ENCODE peak calls at places on chromosomes 5 and 9, in eight cellular contexts. X is CD4-positive, alpha-beta T cell; I is lower lobe of right lung; E is bronchial epithelial cell; G is tibial nerve; P is heart left ventricle; V is NB4; H is progenitor cell of endocrine pancreas. R is an unnamed sample.

GRCh38 chr5:168140256-168140655 is 151.2 kb upstream of the WWC1 start:
- DNase-seq in G (no peak), P (no peak), H (no peak), V (no peak), I (no peak), X (no peak), E (no peak), R (no peak)

GRCh38 chr9:91948061-91948422 is 2.0 kb downstream of the ROR2 start:
- DNase-seq in X (no peak), P (no peak), G (no peak), I (no peak), V (peak), H (no peak), E (no peak), R (no peak)

GRCh38 chr5:181059297-181060230 is 19.5 kb downstream of the BTNL9 start:
- DNase-seq in H (no peak), E (no peak), V (no peak), P (no peak), I (no peak), G (no peak), X (no peak), R (no peak)

GRCh38 chr5:16383544-16384057 is 82.0 kb downstream of the ZNF622 start:
- DNase-seq in V (no peak), H (no peak), X (no peak), E (no peak), G (no peak), P (no peak), I (no peak), R (no peak)

GRCh38 chr5:149140197-149141002 is 893 bp upstream of the ABLIM3 start:
- DNase-seq in P (no peak), H (no peak), I (no peak), X (no peak), E (peak), V (no peak), G (no peak), R (no peak)

GRCh38 chr5:84393969-84394368 is 9.3 kb upstream of the EDIL3 start:
- DNase-seq in V (peak), H (no peak), E (peak), G (no peak), P (no peak), I (no peak), X (no peak), R (no peak)

GRCh38 chr5:134592141-134592746 is 40.4 kb downstream of the SAR1B start:
- DNase-seq in G (no peak), V (no peak), E (peak), X (no peak), H (no peak), I (no peak), P (no peak), R (no peak)

GRCh38 chr9:134153450-134153849 is 10.9 kb downstream of the RNU6ATAC start:
- DNase-seq in H (no peak), P (no peak), X (no peak), V (no peak), I (no peak), G (no peak), E (no peak), R (no peak)

GRCh38 chr5:117943521-117943920 is 1044.8 kb downstream of the DTWD2 start:
- DNase-seq in X (no peak), E (no peak), P (peak), I (no peak), G (no peak), V (peak), H (no peak), R (no peak)

GRCh38 chr9:34986541-34987047 is 3.0 kb upstream of the DNAJB5 start:
- DNase-seq in I (peak), X (peak), E (peak), P (no peak), G (peak), H (no peak), V (peak), R (no peak)

GRCh38 chr9:5336683-5337082 is 3.0 kb downstream of the RLN1 start:
- DNase-seq in H (no peak), E (no peak), G (no peak), X (no peak), I (no peak), P (no peak), V (no peak), R (no peak)

GRCh38 chr9:97628668-97629067 is 4.5 kb downstream of the TSTD2 start:
- DNase-seq in V (no peak), X (no peak), H (no peak), P (no peak), I (no peak), G (no peak), E (no peak), R (no peak)

GRCh38 chr5:95530441-95530840 is 24.3 kb downstream of the SKIC3 start:
- DNase-seq in E (peak), X (no peak), V (no peak), P (no peak), I (no peak), H (no peak), G (no peak), R (no peak)

GRCh38 chr9:127233582-127234350 is 30.8 kb upstream of the GARNL3 start:
- DNase-seq in V (no peak), I (no peak), H (no peak), G (no peak), E (no peak), X (no peak), P (no peak), R (no peak)

GRCh38 chr9:35940474-35941467 is 17.2 kb downstream of the OR2S2 start:
- DNase-seq in X (no peak), E (no peak), G (no peak), I (no peak), V (no peak), H (no peak), P (no peak), R (no peak)

GRCh38 chr5:12182988-12183387 is 278.7 kb upstream of the CTNND2 start:
- DNase-seq in P (no peak), G (no peak), H (no peak), V (no peak), E (no peak), X (no peak), I (no peak), R (no peak)

DNA sequence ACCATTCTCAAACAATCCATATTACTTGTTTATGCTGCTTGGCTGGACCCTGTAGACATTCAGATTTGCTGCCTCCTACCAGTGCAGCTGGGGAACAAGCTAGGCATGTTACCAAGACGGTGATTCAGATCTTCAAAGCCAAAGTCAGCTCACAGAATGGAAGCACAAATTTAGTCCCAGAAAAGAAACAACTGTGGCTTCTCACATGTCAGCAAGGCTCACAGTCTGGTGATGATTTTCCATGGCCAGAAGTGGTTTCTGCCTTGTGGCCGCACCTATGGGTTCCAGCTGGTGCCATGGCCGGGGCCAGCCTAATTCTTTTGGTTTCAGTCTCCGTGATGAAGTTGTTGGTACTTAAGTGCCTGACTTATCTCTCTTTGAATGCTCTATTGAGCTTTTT is 182.2 kb downstream of the TMC1 start:
- DNase-seq in I (no peak), X (no peak), V (no peak), G (no peak), H (no peak), E (no peak), P (no peak), R (no peak)
- TF ChIP-seq CTCF in I (no peak), X (no peak), V (no peak), G (no peak), H (no peak), E (no peak), P (no peak), R (no peak)

GRCh38 chr9:78235771-78236510 is at the start of gene CEP78:
- DNase-seq in E (peak), P (peak), X (peak), V (peak), I (peak), H (peak), G (peak), R (peak)

GRCh38 chr9:78242041-78242440 is 6.2 kb downstream of the CEP78 start:
- DNase-seq in V (no peak), I (no peak), P (no peak), E (no peak), H (no peak), X (no peak), G (no peak), R (no peak)

GRCh38 chr9:78238061-78239038 is 2.5 kb downstream of the CEP78 start:
- DNase-seq in P (no peak), V (no peak), G (no peak), E (no peak), I (no peak), H (no peak), X (no peak), R (peak)

GRCh38 chr9:78236511-78236950 is 656 bp downstream of the CEP78 start:
- DNase-seq in V (no peak), X (no peak), E (peak), I (no peak), H (no peak), G (no peak), P (no peak), R (no peak)

DNA sequence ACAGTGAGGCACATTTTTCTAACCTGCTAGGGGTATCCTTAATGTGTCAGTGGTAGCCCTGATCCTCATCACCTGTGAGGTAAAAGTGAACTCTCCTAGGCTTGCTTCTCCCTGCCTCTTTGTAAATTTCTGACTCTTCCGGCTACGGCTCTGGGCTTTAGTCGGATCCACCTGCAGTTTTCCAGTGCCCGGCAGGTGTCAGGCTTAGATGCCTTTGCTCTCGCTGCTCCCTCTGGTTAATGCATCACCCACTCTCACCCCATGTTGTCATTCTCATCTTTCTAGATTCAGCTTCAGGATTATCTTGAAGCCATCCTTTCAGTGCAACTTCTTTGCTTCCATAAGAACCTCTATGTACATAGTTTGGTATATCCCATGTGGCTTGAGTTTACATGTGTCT is 3.6 kb downstream of the CEP78 start:
- DNase-seq in V (no peak), X (no peak), E (peak), P (no peak), I (no peak), H (no peak), G (no peak), R (no peak)
- TF ChIP-seq CTCF in V (no peak), X (no peak), E (peak), P (no peak), I (peak), H (peak), G (no peak), R (no peak)

DNA sequence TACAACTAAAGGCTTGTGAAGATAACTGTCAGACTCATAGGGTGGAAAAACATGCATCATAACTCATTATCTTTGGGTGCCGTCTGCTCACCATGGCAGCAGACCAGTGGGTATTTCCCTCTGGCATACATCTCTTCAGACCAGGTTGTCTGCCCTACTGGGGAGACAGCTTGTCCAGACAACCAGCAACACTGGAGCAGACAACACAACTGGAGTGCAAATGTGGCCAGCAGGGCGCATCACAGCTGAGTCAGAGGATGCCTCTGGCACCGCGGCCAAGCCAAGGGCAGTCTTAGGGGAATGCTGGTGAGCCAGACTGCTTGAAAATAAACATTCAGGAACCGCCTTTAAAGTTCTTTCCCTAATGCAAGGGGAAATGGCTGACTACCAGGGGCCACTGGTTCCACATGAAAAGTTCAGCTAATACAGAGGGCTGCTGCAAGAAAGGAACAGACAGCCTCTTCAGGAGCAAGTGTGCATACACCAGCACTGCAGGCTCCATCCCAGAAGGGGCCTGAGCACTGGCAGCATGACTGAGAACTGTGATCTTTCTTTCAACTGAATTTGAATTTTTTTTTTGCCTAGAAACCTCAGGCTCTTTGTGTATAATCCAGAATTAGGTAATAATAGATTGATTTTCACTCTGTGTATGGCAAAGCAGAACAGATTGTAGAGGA is 77.3 kb downstream of the MAMDC2 start:
- DNase-seq in X (no peak), V (no peak), H (no peak), E (peak), I (no peak), G (peak), P (peak), R (no peak)
- TF ChIP-seq CTCF in X (no peak), V (no peak), H (no peak), E (peak), I (no peak), G (no peak), P (no peak), R (no peak)

DNA sequence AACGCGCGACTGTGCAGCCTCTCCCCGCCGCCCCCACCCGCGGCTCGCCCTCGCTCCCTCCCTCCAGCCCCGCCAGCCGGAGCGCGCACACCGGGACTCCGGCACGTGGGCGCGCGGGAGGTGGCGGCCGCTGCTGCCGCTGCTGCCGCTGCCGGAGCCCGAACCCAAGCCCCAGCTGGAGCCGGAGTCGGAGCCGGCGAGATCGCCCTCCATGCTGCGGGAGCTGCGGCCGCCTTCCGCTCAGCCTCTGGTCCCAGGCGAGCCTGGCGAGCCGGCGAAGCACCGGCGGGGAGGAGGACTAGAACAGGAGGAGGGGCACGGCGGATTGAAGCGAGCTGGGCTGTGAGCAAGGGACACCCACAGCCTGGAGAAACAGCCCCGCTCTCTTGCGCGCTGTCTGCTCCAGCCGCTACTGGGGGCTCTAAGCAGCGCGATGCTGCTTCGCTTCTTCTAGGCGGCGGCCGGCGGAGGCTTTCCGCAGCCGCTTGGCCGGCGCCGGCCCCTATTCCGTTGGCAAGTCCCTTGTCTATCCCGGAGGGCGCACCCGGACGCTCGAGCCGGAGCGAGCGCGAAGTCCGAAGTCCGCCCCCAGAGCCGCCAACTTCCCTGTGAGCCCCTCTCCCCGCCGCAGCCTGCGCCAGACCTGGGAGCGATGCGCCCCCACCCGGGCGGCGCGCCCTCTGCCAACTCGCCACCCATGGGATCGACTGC is 598.7 kb upstream of the SGCD start:
- DNase-seq in P (peak), E (peak), G (peak), X (no peak), V (no peak), H (peak), I (peak), R (no peak)
- TF ChIP-seq CTCF in P (no peak), E (no peak), G (no peak), X (no peak), V (no peak), H (peak), I (no peak), R (no peak)

GRCh38 chr5:38443390-38443789 is 113.1 kb downstream of the LIFR start:
- DNase-seq in G (no peak), V (no peak), I (no peak), H (no peak), X (no peak), P (no peak), E (no peak), R (no peak)
- TF ChIP-seq CTCF in G (no peak), V (no peak), I (no peak), H (no peak), X (no peak), P (no peak), E (no peak), R (no peak)

GRCh38 chr5:33583332-33583731 is 142.6 kb downstream of the TARS1 start:
- DNase-seq in P (no peak), E (no peak), X (no peak), G (no peak), I (no peak), V (no peak), H (no peak), R (no peak)

GRCh38 chr5:33592245-33592644 is 151.5 kb downstream of the TARS1 start:
- DNase-seq in V (no peak), X (no peak), G (no peak), E (no peak), P (no peak), I (no peak), H (no peak), R (no peak)

GRCh38 chr5:33594006-33594405 is 153.2 kb downstream of the TARS1 start:
- DNase-seq in P (no peak), V (peak), I (no peak), G (no peak), E (no peak), H (no peak), X (no peak), R (no peak)

DNA sequence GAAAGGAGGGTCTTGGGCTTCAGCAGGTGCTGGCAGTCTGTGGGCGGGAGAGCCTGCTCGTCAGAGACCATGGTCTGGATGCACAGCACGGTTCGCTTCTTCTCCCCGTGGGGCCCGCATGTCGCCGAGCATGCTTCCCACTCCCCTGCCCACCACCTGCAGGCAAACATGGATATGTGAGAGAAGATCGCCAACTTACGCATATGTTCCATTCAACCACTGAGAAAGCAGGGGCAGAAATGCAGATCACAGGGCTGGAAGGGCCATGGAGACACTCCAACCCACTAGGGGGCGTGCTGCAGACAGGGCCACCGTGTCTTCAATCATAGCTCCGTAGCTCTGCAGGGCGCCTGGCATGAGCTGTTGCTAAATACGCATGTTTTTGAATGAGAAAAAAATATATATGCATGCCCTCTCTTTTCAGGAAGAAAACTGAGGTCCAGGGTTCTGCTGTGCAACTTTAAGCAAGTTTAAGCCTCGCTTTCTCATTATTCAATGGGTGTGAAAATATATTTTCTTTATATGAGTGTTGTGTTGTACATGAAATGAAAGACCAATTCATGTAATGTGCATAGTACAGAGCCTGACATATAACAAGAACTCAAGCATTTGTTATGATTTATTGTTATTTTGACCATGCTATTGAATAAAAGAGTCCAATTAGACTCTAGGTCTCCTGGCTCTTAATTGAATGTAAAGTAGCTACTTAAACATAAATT is 148.0 kb downstream of the TARS1 start:
- DNase-seq in I (no peak), E (no peak), P (no peak), X (no peak), H (peak), V (peak), G (no peak), R (no peak)
- TF ChIP-seq CTCF in I (peak), E (peak), P (no peak), X (peak), H (peak), V (peak), G (peak), R (no peak)

GRCh38 chr5:154422298-154422697 is 23.5 kb upstream of the SAP30L start:
- DNase-seq in P (no peak), H (no peak), G (no peak), V (peak), I (no peak), X (no peak), E (no peak), R (no peak)

GRCh38 chr5:154419236-154419635 is 26.6 kb upstream of the SAP30L start:
- DNase-seq in G (no peak), X (no peak), V (no peak), H (no peak), I (no peak), P (no peak), E (no peak), R (no peak)

GRCh38 chr5:154418344-154418820 is 27.4 kb upstream of the SAP30L start:
- DNase-seq in V (no peak), E (no peak), I (no peak), X (no peak), H (no peak), P (no peak), G (no peak), R (no peak)

GRCh38 chr5:154421868-154422267 is 23.9 kb upstream of the SAP30L start:
- DNase-seq in G (no peak), I (no peak), E (no peak), H (no peak), V (peak), X (no peak), P (no peak), R (no peak)
- TF ChIP-seq CTCF in G (no peak), I (no peak), E (peak), H (peak), V (peak), X (no peak), P (peak), R (no peak)

DNA sequence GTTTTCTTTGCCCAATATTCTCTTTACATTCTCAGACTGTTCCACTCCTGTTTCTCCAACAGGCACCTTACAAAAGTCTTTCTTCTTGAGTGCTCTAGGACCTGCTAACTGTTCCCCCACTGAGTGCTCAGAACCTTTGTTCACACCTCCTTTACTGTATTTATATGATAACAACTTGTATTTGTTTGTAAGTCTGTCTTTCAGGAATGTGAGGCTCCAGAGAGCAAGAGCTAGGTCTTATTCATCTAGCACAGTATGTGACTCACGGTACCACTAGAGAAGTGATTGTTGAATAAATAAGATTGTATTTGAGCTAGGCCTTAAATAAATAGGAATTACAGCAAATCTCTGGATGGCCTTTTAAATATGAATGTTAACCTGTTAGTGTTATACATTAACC is 42.5 kb upstream of the MYOT start:
- DNase-seq in P (no peak), E (peak), H (no peak), X (no peak), G (no peak), I (no peak), V (no peak), R (no peak)
- TF ChIP-seq CTCF in P (no peak), E (no peak), H (no peak), X (no peak), G (no peak), I (no peak), V (no peak), R (no peak)

DNA sequence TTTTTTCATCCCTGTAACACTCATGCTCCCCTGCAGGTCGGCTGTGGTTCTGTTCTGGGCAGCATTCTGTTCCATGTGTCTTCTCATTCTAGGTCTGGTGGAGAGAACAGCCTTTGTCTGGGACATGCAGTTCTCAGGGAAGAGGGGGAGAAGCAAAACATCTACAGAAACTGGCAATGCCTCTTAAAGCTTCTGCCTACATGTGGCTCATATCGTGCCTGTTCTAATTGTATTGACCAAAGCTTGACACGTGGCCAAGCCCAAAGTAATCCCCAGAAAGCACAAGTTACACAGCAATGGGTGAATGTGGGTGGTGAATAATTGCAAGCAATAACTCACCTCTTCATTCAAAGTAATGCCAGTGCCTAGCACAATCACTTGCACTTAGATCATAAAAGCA is 218.2 kb upstream of the IL12B start:
- DNase-seq in V (no peak), P (no peak), I (no peak), E (no peak), X (no peak), G (no peak), H (no peak), R (no peak)
- TF ChIP-seq CTCF in V (no peak), P (no peak), I (no peak), E (no peak), X (no peak), G (no peak), H (no peak), R (no peak)